ENCODE peak calls at places on chromosome 10, in eight cellular contexts. U is epithelial cell of esophagus, A is GM04504, H is H9, C is dorsolateral prefrontal cortex, X is fibroblast of the aortic adventitia, P is GM23248, F is mesothelial cell of epicardium. T is an unnamed sample.

GRCh38 chr10:17348111-17349008 is 106.0 kb downstream of the ST8SIA6 start:
- DNase-seq in U (peak; percentile 92), A (peak; percentile 80), H (no peak), C (no peak), X (peak; percentile 86), P (peak; percentile 94), F (peak; percentile 86), T (peak; percentile 0)

GRCh38 chr10:26743091-26743490 is 45.6 kb downstream of the PDSS1 start:
- DNase-seq in U (peak; percentile 74), A (no peak), H (no peak), C (no peak), X (no peak), P (peak; percentile 80), F (no peak), T (no peak)

GRCh38 chr10:131166486-131166885 is 145.0 kb downstream of the TCERG1L start:
- DNase-seq in U (no peak), A (no peak), H (peak; percentile 16), C (no peak), X (no peak), P (no peak), F (no peak), T (no peak)

GRCh38 chr10:91163269-91163708 is 57.2 kb upstream of the PCGF5 start:
- DNase-seq in U (peak; percentile 44), A (peak; percentile 27), H (peak; percentile 61), C (no peak), X (peak; percentile 60), P (peak; percentile 79), F (peak; percentile 73), T (peak; percentile 78)

GRCh38 chr10:76274933-76275332 is 843.5 kb downstream of the LRMDA start:
- DNase-seq in U (no peak), A (no peak), H (no peak), C (no peak), X (no peak), P (no peak), F (no peak), T (no peak)

GRCh38 chr10:60728056-60728455 is 50.2 kb upstream of the CDK1 start:
- DNase-seq in U (peak; percentile 53), A (no peak), H (no peak), C (no peak), X (no peak), P (no peak), F (no peak), T (no peak)

GRCh38 chr10:5453749-5454489 is 41.6 kb downstream of the NET1 start:
- DNase-seq in U (no peak), A (no peak), H (no peak), C (no peak), X (no peak), P (no peak), F (no peak), T (no peak)

GRCh38 chr10:119715628-119716505 is 10.0 kb upstream of the INPP5F start:
- DNase-seq in U (no peak), A (no peak), H (no peak), C (no peak), X (peak; percentile 36), P (no peak), F (no peak), T (no peak)

GRCh38 chr10:86363833-86364511 is 2.6 kb downstream of the GRID1 start:
- DNase-seq in U (no peak), A (no peak), H (peak; percentile 33), C (peak; percentile 27), X (no peak), P (no peak), F (no peak), T (no peak)

GRCh38 chr10:52318822-52319464 is 4.9 kb downstream of the DKK1 start:
- DNase-seq in U (peak; percentile 92), A (peak; percentile 82), H (no peak), C (no peak), X (peak; percentile 97), P (peak; percentile 94), F (no peak), T (no peak)

GRCh38 chr10:128431997-128432396 is 305.8 kb upstream of the MKI67 start:
- DNase-seq in U (no peak), A (no peak), H (no peak), C (no peak), X (no peak), P (no peak), F (no peak), T (no peak)

GRCh38 chr10:76435154-76435553 is 1003.7 kb downstream of the LRMDA start:
- DNase-seq in U (no peak), A (no peak), H (no peak), C (no peak), X (no peak), P (peak; percentile 19), F (no peak), T (no peak)

GRCh38 chr10:73908853-73909611 is 1.9 kb upstream of the PLAU start:
- DNase-seq in U (peak; percentile 99), A (peak; percentile 94), H (no peak), C (no peak), X (peak; percentile 89), P (peak; percentile 96), F (no peak), T (no peak)

GRCh38 chr10:34766256-34766580 is 48.9 kb downstream of the PARD3 start:
- DNase-seq in U (no peak), A (no peak), H (no peak), C (no peak), X (peak; percentile 42), P (no peak), F (no peak), T (no peak)

GRCh38 chr10:37831495-37832333 is 25.7 kb downstream of the ZNF248 start:
- DNase-seq in U (no peak), A (no peak), H (no peak), C (no peak), X (no peak), P (peak; percentile 3), F (no peak), T (no peak)

GRCh38 chr10:50919010-50919409 is 33.6 kb upstream of the A1CF start:
- DNase-seq in U (peak; percentile 82), A (no peak), H (no peak), C (no peak), X (no peak), P (peak; percentile 61), F (no peak), T (no peak)